ENCODE peak calls at places on chromosomes 1 and 21, in ten cellular contexts. C, D, T, B, Y, V, A, S, Q and X are unnamed samples.

GRCh38 chr1:68384872-68385390 is 64.8 kb downstream of the RPE65 start:
- DNase-seq in C (peak; percentile 24), D (no peak), T (no peak), B (peak; percentile 92), Y (no peak), V (no peak), A (no peak), S (no peak), Q (peak; percentile 87), X (no peak)

GRCh38 chr1:31689394-31689793 is 14.4 kb downstream of the COL16A1 start:
- DNase-seq in C (no peak), D (no peak), T (no peak), B (no peak), Y (no peak), V (no peak), A (no peak), S (no peak), Q (no peak), X (no peak)

GRCh38 chr21:17139696-17140095 is 373.1 kb upstream of the CXADR start:
- DNase-seq in C (no peak), D (no peak), T (peak; percentile 7), B (peak; percentile 43), Y (no peak), V (no peak), A (no peak), S (no peak), Q (peak; percentile 21), X (no peak)

GRCh38 chr1:212247179-212247721 is 38.0 kb upstream of the PPP2R5A start:
- DNase-seq in C (no peak), D (no peak), T (no peak), B (peak; percentile 37), Y (no peak), V (no peak), A (no peak), S (no peak), Q (peak; percentile 67), X (no peak)

GRCh38 chr21:28636988-28637691 is 355.5 kb downstream of the LTN1 start:
- DNase-seq in C (no peak), D (no peak), T (peak; percentile 42), B (peak; percentile 85), Y (no peak), V (no peak), A (no peak), S (no peak), Q (peak; percentile 94), X (peak; percentile 31)

GRCh38 chr1:19802269-19802668 is 2.6 kb upstream of the TMCO4 start:
- DNase-seq in C (no peak), D (no peak), T (no peak), B (no peak), Y (no peak), V (no peak), A (no peak), S (no peak), Q (no peak), X (no peak)

GRCh38 chr1:21966247-21967000 is 10.4 kb upstream of the CELA3B start:
- DNase-seq in C (peak; percentile 65), D (no peak), T (peak; percentile 23), B (peak; percentile 63), Y (no peak), V (no peak), A (no peak), S (no peak), Q (peak; percentile 78), X (no peak)

GRCh38 chr1:68112835-68113243 is 62.4 kb upstream of the DIRAS3 start:
- DNase-seq in C (peak; percentile 69), D (no peak), T (peak; percentile 42), B (peak; percentile 94), Y (no peak), V (no peak), A (no peak), S (no peak), Q (peak; percentile 91), X (peak; percentile 60)

GRCh38 chr21:26448751-26449150 is 124.3 kb downstream of the CYYR1 start:
- DNase-seq in C (no peak), D (no peak), T (no peak), B (peak; percentile 67), Y (no peak), V (no peak), A (no peak), S (no peak), Q (peak; percentile 76), X (no peak)

GRCh38 chr1:15364740-15365139 is 44.9 kb upstream of the EFHD2 start:
- DNase-seq in C (no peak), D (no peak), T (no peak), B (no peak), Y (no peak), V (no peak), A (no peak), S (no peak), Q (no peak), X (no peak)

GRCh38 chr21:14874379-14874778 is 190.4 kb downstream of the NRIP1 start:
- DNase-seq in C (no peak), D (no peak), T (no peak), B (no peak), Y (no peak), V (no peak), A (no peak), S (no peak), Q (no peak), X (no peak)

GRCh38 chr1:165699577-165699976 is 1.2 kb upstream of the ALDH9A1 start:
- DNase-seq in C (no peak), D (no peak), T (no peak), B (no peak), Y (no peak), V (no peak), A (no peak), S (no peak), Q (no peak), X (no peak)

GRCh38 chr1:211939876-211940468 is 95.4 kb downstream of the INTS7 start:
- DNase-seq in C (no peak), D (no peak), T (no peak), B (no peak), Y (no peak), V (no peak), A (no peak), S (peak; percentile 30), Q (no peak), X (no peak)

GRCh38 chr1:227417622-227418245 is 99.4 kb upstream of the CDC42BPA start:
- DNase-seq in C (no peak), D (no peak), T (no peak), B (peak; percentile 24), Y (no peak), V (no peak), A (no peak), S (no peak), Q (no peak), X (no peak)

GRCh38 chr21:36297938-36298572 is 21.9 kb upstream of the MORC3 start:
- DNase-seq in C (no peak), D (no peak), T (no peak), B (no peak), Y (peak; percentile 84), V (no peak), A (peak; percentile 34), S (peak; percentile 40), Q (no peak), X (no peak)

GRCh38 chr21:27507695-27508094 is 540.8 kb upstream of the ADAMTS5 start:
- DNase-seq in C (no peak), D (no peak), T (no peak), B (no peak), Y (no peak), V (no peak), A (no peak), S (no peak), Q (no peak), X (no peak)

GRCh38 chr1:53835491-53835890 is 2.6 kb downstream of the NDC1 start:
- DNase-seq in C (no peak), D (no peak), T (no peak), B (no peak), Y (no peak), V (no peak), A (no peak), S (no peak), Q (peak; percentile 31), X (no peak)

GRCh38 chr21:43971992-43972255 is 40.2 kb upstream of the TRAPPC10 start:
- DNase-seq in C (no peak), D (no peak), T (no peak), B (no peak), Y (no peak), V (no peak), A (no peak), S (no peak), Q (no peak), X (no peak)

GRCh38 chr1:176241385-176242015 is 34.4 kb upstream of the COP1 start:
- DNase-seq in C (peak; percentile 66), D (no peak), T (peak; percentile 4), B (peak; percentile 94), Y (no peak), V (no peak), A (no peak), S (no peak), Q (peak; percentile 94), X (peak; percentile 81)

GRCh38 chr1:224707849-224708725 is 92.0 kb downstream of the CNIH3 start:
- DNase-seq in C (peak; percentile 50), D (no peak), T (peak; percentile 71), B (peak; percentile 98), Y (no peak), V (no peak), A (no peak), S (no peak), Q (peak; percentile 93), X (peak; percentile 48)